ENCODE peak calls at places on chromosomes 6 and 20, in six cellular contexts. C is stimulated activated CD4-positive, alpha-beta T cell treated with anti-CD3 and anti-CD28 coated beads, Interleukin-4, amount 100 ng/mL, for 1 hour; P is GM13977; W is stromal cell of bone marrow; U is GM06990; Q is aorta. I is an unnamed sample.

GRCh38 chr20:51500936-51501335 is 41.6 kb downstream of the NFATC2 start:
- DNase-seq in C (no peak), P (no peak), W (no peak), U (no peak), Q (no peak), I (peak)

GRCh38 chr6:148525453-148525852 is 182.8 kb downstream of the SASH1 start:
- DNase-seq in C (no peak), P (no peak), W (peak), U (no peak), Q (no peak), I (no peak)

GRCh38 chr6:53432318-53433161 is 83.8 kb upstream of the ELOVL5 start:
- DNase-seq in C (no peak), P (no peak), W (peak), U (no peak), Q (no peak), I (no peak)

GRCh38 chr6:160013987-160014868 is 45.3 kb downstream of the IGF2R start:
- DNase-seq in C (no peak), P (no peak), W (peak), U (no peak), Q (no peak), I (no peak)

GRCh38 chr20:11098888-11099287 is 425.1 kb upstream of the JAG1 start:
- DNase-seq in C (no peak), P (no peak), W (no peak), U (no peak), Q (no peak), I (no peak)

GRCh38 chr6:29961966-29962365 is 19.6 kb downstream of the HLA-A start:
- DNase-seq in C (no peak), P (no peak), W (no peak), U (no peak), Q (no peak), I (no peak)

GRCh38 chr6:125718109-125718508 is 31.3 kb upstream of the HEY2 start:
- DNase-seq in C (no peak), P (no peak), W (no peak), U (no peak), Q (no peak), I (no peak)

GRCh38 chr6:154458565-154459475 is 51.7 kb downstream of the CNKSR3 start:
- DNase-seq in C (no peak), P (no peak), W (no peak), U (no peak), Q (no peak), I (no peak)

GRCh38 chr6:51450248-51450957 is 631.7 kb downstream of the TFAP2B start:
- DNase-seq in C (no peak), P (no peak), W (no peak), U (no peak), Q (no peak), I (no peak)

GRCh38 chr20:20827992-20828597 is 115.7 kb upstream of the RALGAPA2 start:
- DNase-seq in C (no peak), P (no peak), W (no peak), U (no peak), Q (no peak), I (no peak)

GRCh38 chr6:157602521-157603288 is 220.3 kb upstream of the SNX9 start:
- DNase-seq in C (no peak), P (no peak), W (no peak), U (no peak), Q (no peak), I (no peak)

GRCh38 chr6:15121977-15122550 is 123.8 kb upstream of the JARID2 start:
- DNase-seq in C (no peak), P (no peak), W (no peak), U (no peak), Q (no peak), I (no peak)

GRCh38 chr6:88899569-88900316 is 63.7 kb downstream of the RNGTT start:
- DNase-seq in C (no peak), P (no peak), W (no peak), U (no peak), Q (no peak), I (no peak)

GRCh38 chr20:46131396-46131795 is 13.3 kb downstream of the CD40 start:
- DNase-seq in C (no peak), P (no peak), W (peak), U (no peak), Q (no peak), I (no peak)

GRCh38 chr6:35230950-35231349 is 17.2 kb downstream of the SCUBE3 start:
- DNase-seq in C (no peak), P (no peak), W (no peak), U (no peak), Q (peak), I (no peak)

GRCh38 chr20:53163486-53163885 is 191.3 kb downstream of the TSHZ2 start:
- DNase-seq in C (no peak), P (no peak), W (peak), U (no peak), Q (no peak), I (no peak)

GRCh38 chr6:130602151-130602770 is 224.9 kb upstream of the SMLR1 start:
- DNase-seq in C (no peak), P (no peak), W (peak), U (no peak), Q (no peak), I (no peak)

GRCh38 chr20:45905505-45906079 is 6.4 kb downstream of the PLTP start:
- DNase-seq in C (no peak), P (no peak), W (no peak), U (no peak), Q (no peak), I (no peak)

GRCh38 chr6:54868556-54868955 is 22.0 kb downstream of the FAM83B start:
- DNase-seq in C (no peak), P (no peak), W (no peak), U (no peak), Q (no peak), I (no peak)

GRCh38 chr6:147782302-147782701 is 273.8 kb downstream of the SAMD5 start:
- DNase-seq in C (no peak), P (no peak), W (no peak), U (no peak), Q (no peak), I (no peak)

GRCh38 chr20:20466341-20466879 is 98.5 kb downstream of the INSM1 start:
- DNase-seq in C (no peak), P (peak), W (peak), U (peak), Q (no peak), I (no peak)

GRCh38 chr6:136087986-136088385 is 162.1 kb downstream of the MTFR2 start:
- DNase-seq in C (no peak), P (no peak), W (no peak), U (no peak), Q (no peak), I (no peak)

GRCh38 chr20:57951549-57951948 is 241.7 kb upstream of the PMEPA1 start:
- DNase-seq in C (no peak), P (no peak), W (no peak), U (no peak), Q (no peak), I (no peak)

GRCh38 chr6:134519456-134519855 is 201.5 kb upstream of the SGK1 start:
- DNase-seq in C (peak), P (no peak), W (no peak), U (peak), Q (peak), I (peak)

GRCh38 chr6:89008299-89008698 is 44.9 kb upstream of the RNGTT start:
- DNase-seq in C (no peak), P (no peak), W (no peak), U (no peak), Q (no peak), I (no peak)

GRCh38 chr20:43590036-43590391 is 723 bp upstream of the IFT52 start:
- DNase-seq in C (no peak), P (no peak), W (no peak), U (no peak), Q (no peak), I (no peak)